ENCODE peak calls at places on chromosomes 1 and 21, in four cellular contexts. Q is K562, N is GM12878, G is H1. J is an unnamed sample.

GRCh38 chr1:15726508-15726907 is 9.6 kb upstream of the SLC25A34 start:
- DNase-seq in Q (no peak), G (no peak), N (no peak), J (no peak)

GRCh38 chr1:26035959-26036755 is 9.8 kb downstream of the SLC30A2 start:
- DNase-seq in G (no peak), N (peak), Q (peak), J (peak)

GRCh38 chr1:238139713-238140112 is 249.0 kb upstream of the ZP4 start:
- DNase-seq in N (no peak), Q (no peak), G (no peak), J (no peak)

GRCh38 chr1:175197536-175197935 is 5.0 kb upstream of the KIAA0040 start:
- DNase-seq in G (no peak), N (no peak), Q (no peak), J (no peak)

GRCh38 chr1:77876884-77877283 is 11.5 kb upstream of the NEXN start:
- DNase-seq in G (no peak), N (no peak), Q (no peak), J (no peak)

GRCh38 chr1:228346731-228347130 is 59.9 kb downstream of the TRIM11 start:
- DNase-seq in Q (no peak), G (no peak), N (no peak), J (no peak)

GRCh38 chr1:219498666-219499065 is 114.2 kb downstream of the ZC3H11B start:
- DNase-seq in G (no peak), N (no peak), Q (no peak), J (no peak)

GRCh38 chr1:195663549-195664280 is 944.5 kb downstream of the KCNT2 start:
- DNase-seq in G (no peak), N (no peak), Q (no peak), J (no peak)

GRCh38 chr1:230160957-230161771 is 94.1 kb downstream of the GALNT2 start:
- DNase-seq in Q (no peak), G (no peak), N (no peak), J (no peak)

GRCh38 chr1:224524679-224525078 is 90.1 kb upstream of the WDR26 start:
- DNase-seq in Q (no peak), N (no peak), G (no peak), J (no peak)

GRCh38 chr1:185775505-185775904 is 41.3 kb downstream of the HMCN1 start:
- DNase-seq in N (no peak), Q (no peak), G (no peak), J (no peak)

GRCh38 chr1:42142894-42143675 is 10.1 kb upstream of the GUCA2B start:
- DNase-seq in Q (no peak), N (no peak), G (no peak), J (no peak)

GRCh38 chr1:155479205-155479604 is 83.4 kb downstream of the ASH1L start:
- DNase-seq in G (no peak), Q (no peak), N (no peak), J (no peak)

GRCh38 chr21:46114963-46115362 is 17.1 kb downstream of the COL6A2 start:
- DNase-seq in N (no peak), G (no peak), Q (no peak), J (no peak)

GRCh38 chr1:170049191-170049800 is 25.2 kb downstream of the KIFAP3 start:
- DNase-seq in Q (no peak), N (no peak), G (no peak), J (no peak)

GRCh38 chr21:42721341-42721824 is 68.0 kb downstream of the PDE9A start:
- DNase-seq in N (no peak), Q (no peak), G (no peak), J (no peak)

GRCh38 chr1:30248373-30248772 is 475.0 kb downstream of the MATN1 start:
- DNase-seq in Q (no peak), G (no peak), N (no peak), J (no peak)

GRCh38 chr1:12387641-12388040 is 157.8 kb downstream of the VPS13D start:
- DNase-seq in G (no peak), Q (no peak), N (no peak), J (no peak)

GRCh38 chr1:154443274-154444013 is 38.3 kb downstream of the IL6R start:
- DNase-seq in G (no peak), Q (no peak), N (no peak), J (no peak)

GRCh38 chr21:35593000-35593502 is 467.3 kb downstream of the SETD4 start:
- DNase-seq in Q (no peak), N (no peak), G (no peak), J (no peak)

GRCh38 chr1:200488375-200489165 is 78.7 kb upstream of the ZNF281 start:
- DNase-seq in Q (peak), N (peak), G (no peak), J (peak)

GRCh38 chr1:221397606-221398005 is 344.3 kb downstream of the DUSP10 start:
- DNase-seq in N (no peak), Q (no peak), G (no peak), J (no peak)

GRCh38 chr1:183989078-183989577 is 48.4 kb downstream of the COLGALT2 start:
- DNase-seq in N (peak), G (no peak), Q (peak), J (no peak)

GRCh38 chr1:157369808-157370521 is 182.3 kb downstream of the FCRL5 start:
- DNase-seq in N (peak), Q (peak), G (no peak), J (peak)

GRCh38 chr1:180046674-180047073 is 92.1 kb downstream of the CEP350 start:
- DNase-seq in N (no peak), Q (no peak), G (no peak), J (no peak)

GRCh38 chr1:93443456-93443855 is 4.5 kb upstream of the FNBP1L start:
- DNase-seq in G (no peak), Q (no peak), N (no peak), J (no peak)

GRCh38 chr1:200075938-200076546 is 48.5 kb downstream of the NR5A2 start:
- DNase-seq in N (no peak), Q (no peak), G (no peak), J (no peak)

GRCh38 chr1:3908886-3909517 is 8.9 kb upstream of the C1orf174 start:
- DNase-seq in N (no peak), Q (no peak), G (no peak), J (no peak)

GRCh38 chr1:119964673-119965363 is 68.5 kb upstream of the ADAM30 start:
- DNase-seq in Q (no peak), N (no peak), G (no peak), J (no peak)

GRCh38 chr1:29428216-29428615 is 191.9 kb downstream of the PTPRU start:
- DNase-seq in Q (no peak), G (no peak), N (no peak), J (no peak)

GRCh38 chr1:24505816-24506215 is 3.2 kb downstream of the RCAN3 start:
- DNase-seq in Q (no peak), N (no peak), G (no peak), J (no peak)

GRCh38 chr1:63713627-63714481 is 60.0 kb upstream of the ROR1 start:
- DNase-seq in G (no peak), Q (no peak), N (no peak), J (no peak)

GRCh38 chr1:107874221-107874620 is 90.8 kb downstream of the VAV3 start:
- DNase-seq in Q (no peak), N (no peak), G (no peak), J (no peak)

GRCh38 chr1:107870691-107871090 is 94.3 kb downstream of the VAV3 start:
- DNase-seq in G (no peak), N (no peak), Q (no peak), J (no peak)

GRCh38 chr1:107871259-107871658 is 93.7 kb downstream of the VAV3 start:
- DNase-seq in G (no peak), Q (no peak), N (no peak), J (no peak)

GRCh38 chr1:107867892-107868291 is 97.1 kb downstream of the VAV3 start:
- DNase-seq in Q (no peak), N (no peak), G (no peak), J (no peak)

DNA sequence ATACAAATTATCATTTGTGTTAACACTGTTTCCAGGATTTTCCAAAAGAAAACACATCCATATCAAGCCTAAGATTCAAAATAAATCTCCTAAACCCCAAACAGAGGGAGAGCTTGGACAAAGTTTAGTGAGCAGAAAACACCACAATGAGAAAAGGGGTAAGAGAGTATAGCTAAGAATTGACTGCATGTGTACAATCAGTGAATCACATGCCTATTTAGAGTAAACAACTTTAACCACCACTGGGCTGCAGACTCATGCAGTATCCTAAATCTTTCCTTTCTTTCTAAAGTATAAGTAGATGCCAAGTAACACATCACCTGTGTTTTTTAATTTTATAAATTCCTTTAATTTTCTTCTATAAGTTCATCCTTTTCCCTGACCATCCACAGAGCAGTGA is 93.3 kb downstream of the VAV3 start:
- DNase-seq in N (no peak), Q (no peak), G (no peak), J (no peak)
- TF ChIP-seq ATF2 in N (no peak), Q (no peak), G (no peak), J (no peak)

GRCh38 chr21:32818411-32818810 is 46.9 kb upstream of the PAXBP1 start:
- DNase-seq in N (no peak), Q (no peak), G (no peak), J (no peak)
- TF ChIP-seq MAX in N (no peak), Q (no peak), G (no peak), J (no peak)

DNA sequence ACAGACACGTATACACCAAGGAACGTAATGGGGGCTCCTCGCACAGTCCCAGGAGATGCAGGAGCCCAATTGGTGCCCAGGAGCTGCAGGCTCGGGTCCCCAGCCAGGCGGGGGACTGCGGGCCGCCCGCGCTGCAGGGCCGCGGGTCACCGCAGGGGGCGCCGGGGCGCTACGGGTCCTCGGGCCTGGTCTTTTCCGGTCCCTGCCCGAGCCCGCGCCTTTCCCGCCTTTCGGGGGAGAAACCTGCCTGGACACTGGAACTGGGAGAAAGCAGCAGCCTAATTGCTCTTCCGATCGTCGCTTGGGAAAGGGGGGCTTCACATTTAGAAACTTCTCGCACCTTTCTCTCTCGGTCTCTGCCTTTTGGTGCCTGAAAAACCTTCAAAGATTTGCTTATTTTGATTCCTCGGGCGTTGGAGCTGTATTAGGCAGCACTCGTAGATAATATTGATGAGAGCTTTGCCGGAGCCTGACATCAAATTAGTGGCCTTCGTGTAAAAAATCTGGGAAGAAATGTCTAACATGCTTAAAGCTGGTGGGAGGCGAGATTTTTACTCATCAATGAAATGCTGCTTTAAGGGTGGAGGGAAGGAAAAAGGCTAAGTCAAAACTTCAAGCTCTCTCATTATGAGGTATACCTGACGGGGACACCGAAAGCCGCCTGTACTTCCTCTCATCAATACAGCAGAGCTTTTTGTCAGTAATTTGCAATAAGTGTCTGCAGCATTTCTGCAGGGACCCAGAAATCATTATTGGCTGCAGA is 12.6 kb upstream of the BARHL2 start:
- DNase-seq in G (no peak), N (no peak), Q (peak), J (peak)
- TF ChIP-seq CTCF in G (peak), N (peak), Q (peak), J (peak)

DNA sequence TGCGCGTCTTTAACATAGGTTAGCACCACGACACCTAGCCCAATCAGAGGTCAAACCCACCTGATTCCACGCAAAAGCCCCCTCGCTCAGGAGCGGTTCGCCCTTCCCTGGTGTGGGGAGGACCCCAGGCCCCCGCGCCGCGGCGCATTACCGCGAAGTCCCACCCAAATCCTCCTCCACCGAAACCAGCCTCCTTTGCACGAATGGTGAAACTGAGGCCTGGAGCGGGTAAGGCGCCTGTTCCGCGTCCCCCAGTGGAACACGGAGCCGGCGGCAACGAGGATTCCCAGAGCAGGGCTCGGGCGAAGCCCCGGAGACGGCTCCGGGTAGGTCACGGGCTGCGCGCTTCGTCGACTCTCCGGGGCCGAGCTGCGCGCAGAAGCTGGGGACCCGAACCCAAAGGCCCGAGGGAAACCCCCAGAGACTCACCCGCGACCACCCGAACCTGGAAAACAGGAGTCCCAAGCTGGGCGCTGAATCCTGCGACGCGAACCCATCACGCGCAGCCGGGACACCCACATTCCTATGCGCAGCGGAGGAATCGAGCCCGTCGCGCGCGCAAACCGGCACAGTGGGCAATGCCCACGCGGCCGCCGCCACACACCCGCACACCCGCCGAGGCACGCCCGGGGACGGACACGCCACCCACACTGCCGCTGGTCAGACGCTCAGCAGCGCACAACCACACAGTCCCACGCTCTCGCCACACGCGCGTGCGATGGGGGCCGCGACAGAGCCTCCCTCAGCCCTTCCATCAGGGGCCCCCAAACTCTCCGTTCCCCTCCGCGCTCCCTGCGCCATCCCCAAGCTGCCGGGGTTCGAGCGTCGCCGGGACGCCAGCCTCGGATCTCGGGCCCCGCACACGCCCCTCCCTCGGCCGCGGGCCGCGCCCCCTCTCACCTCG is 507 bp downstream of the GLIS1 start:
- DNase-seq in G (no peak), N (no peak), Q (no peak), J (peak)
- TF ChIP-seq ATF2 in G (no peak), N (no peak), Q (no peak), J (no peak)

GRCh38 chr1:53016705-53017104 is 45.3 kb upstream of the PODN start:
- DNase-seq in N (no peak), Q (no peak), G (no peak), J (no peak)
- TF ChIP-seq MAX in N (no peak), Q (no peak), G (no peak), J (no peak)